ENCODE peak calls at places on chromosomes 4 and X, in ten cellular contexts. One of them, this sample, is unnamed. For H3K9me3, the result is how much of the 10 kb centered on the place peaks cover.

GRCh38 chrX:12439396-12439795 is 301.1 kb downstream of the FRMPD4 start:
- DNase-seq in mesenchymal stem cell: no peak
- DNase-seq in right atrium auricular region: no peak
- DNase-seq in uterus: no peak
- DNase-seq in CD8-positive, alpha-beta T cell: no peak
- DNase-seq in heart right ventricle: no peak
- DNase-seq in DND-41: no peak
- DNase-seq in tibial artery: no peak
- DNase-seq in right lobe of liver: no peak
- DNase-seq in A549: no peak
- DNase-seq in this sample: no peak

GRCh38 chr4:24664956-24665355 is 80.6 kb upstream of the DHX15 start:
- DNase-seq in mesenchymal stem cell: no peak
- DNase-seq in right atrium auricular region: no peak
- DNase-seq in uterus: no peak
- DNase-seq in CD8-positive, alpha-beta T cell: no peak
- DNase-seq in heart right ventricle: no peak
- DNase-seq in DND-41: no peak
- DNase-seq in tibial artery: no peak
- DNase-seq in right lobe of liver: no peak
- DNase-seq in A549: no peak
- DNase-seq in this sample: no peak

GRCh38 chr4:8022767-8023695 is 83.4 kb upstream of the AFAP1 start:
- DNase-seq in mesenchymal stem cell: no peak
- DNase-seq in right atrium auricular region: no peak
- DNase-seq in uterus: no peak
- DNase-seq in CD8-positive, alpha-beta T cell: no peak
- DNase-seq in heart right ventricle: no peak
- DNase-seq in DND-41: no peak
- DNase-seq in tibial artery: no peak
- DNase-seq in right lobe of liver: no peak
- DNase-seq in A549: no peak
- DNase-seq in this sample: no peak

GRCh38 chr4:138030375-138030774 is 211.8 kb downstream of the SLC7A11 start:
- DNase-seq in mesenchymal stem cell: no peak
- DNase-seq in right atrium auricular region: no peak
- DNase-seq in uterus: no peak
- DNase-seq in CD8-positive, alpha-beta T cell: no peak
- DNase-seq in heart right ventricle: no peak
- DNase-seq in DND-41: no peak
- DNase-seq in tibial artery: no peak
- DNase-seq in right lobe of liver: no peak
- DNase-seq in A549: no peak
- DNase-seq in this sample: no peak

GRCh38 chr4:67934628-67935027 is 28.7 kb downstream of the TMPRSS11A start:
- DNase-seq in mesenchymal stem cell: no peak
- DNase-seq in right atrium auricular region: no peak
- DNase-seq in uterus: no peak
- DNase-seq in CD8-positive, alpha-beta T cell: no peak
- DNase-seq in heart right ventricle: no peak
- DNase-seq in DND-41: peak
- DNase-seq in tibial artery: no peak
- DNase-seq in right lobe of liver: no peak
- DNase-seq in A549: no peak
- DNase-seq in this sample: no peak

GRCh38 chrX:148933881-148934280 is 433.5 kb downstream of the AFF2 start:
- DNase-seq in mesenchymal stem cell: no peak
- DNase-seq in right atrium auricular region: no peak
- DNase-seq in uterus: no peak
- DNase-seq in CD8-positive, alpha-beta T cell: no peak
- DNase-seq in heart right ventricle: no peak
- DNase-seq in DND-41: no peak
- DNase-seq in tibial artery: no peak
- DNase-seq in right lobe of liver: no peak
- DNase-seq in A549: no peak
- DNase-seq in this sample: no peak

GRCh38 chr4:97330915-97331314 is 812.4 kb downstream of the STPG2 start:
- DNase-seq in mesenchymal stem cell: no peak
- DNase-seq in right atrium auricular region: no peak
- DNase-seq in uterus: no peak
- DNase-seq in CD8-positive, alpha-beta T cell: no peak
- DNase-seq in heart right ventricle: no peak
- DNase-seq in DND-41: no peak
- DNase-seq in tibial artery: no peak
- DNase-seq in right lobe of liver: no peak
- DNase-seq in A549: no peak
- DNase-seq in this sample: no peak

GRCh38 chrX:15977644-15978043 is 123.0 kb upstream of the AP1S2 start:
- DNase-seq in mesenchymal stem cell: no peak
- DNase-seq in right atrium auricular region: no peak
- DNase-seq in uterus: no peak
- DNase-seq in CD8-positive, alpha-beta T cell: no peak
- DNase-seq in heart right ventricle: no peak
- DNase-seq in DND-41: no peak
- DNase-seq in tibial artery: no peak
- DNase-seq in right lobe of liver: no peak
- DNase-seq in A549: no peak
- DNase-seq in this sample: no peak

GRCh38 chr4:106806158-106806797 is 229.8 kb downstream of the DKK2 start:
- DNase-seq in mesenchymal stem cell: peak
- DNase-seq in right atrium auricular region: no peak
- DNase-seq in uterus: no peak
- DNase-seq in CD8-positive, alpha-beta T cell: no peak
- DNase-seq in heart right ventricle: no peak
- DNase-seq in DND-41: no peak
- DNase-seq in tibial artery: no peak
- DNase-seq in right lobe of liver: no peak
- DNase-seq in A549: no peak
- DNase-seq in this sample: no peak

GRCh38 chr4:128341634-128342033 is 54.0 kb upstream of the PGRMC2 start:
- DNase-seq in mesenchymal stem cell: no peak
- DNase-seq in right atrium auricular region: no peak
- DNase-seq in uterus: no peak
- DNase-seq in CD8-positive, alpha-beta T cell: no peak
- DNase-seq in heart right ventricle: no peak
- DNase-seq in DND-41: no peak
- DNase-seq in tibial artery: no peak
- DNase-seq in right lobe of liver: no peak
- DNase-seq in A549: no peak
- DNase-seq in this sample: no peak

GRCh38 chr4:170666909-170667308 is 577.2 kb upstream of the AADAT start:
- DNase-seq in mesenchymal stem cell: no peak
- DNase-seq in right atrium auricular region: no peak
- DNase-seq in uterus: no peak
- DNase-seq in CD8-positive, alpha-beta T cell: no peak
- DNase-seq in heart right ventricle: no peak
- DNase-seq in DND-41: no peak
- DNase-seq in tibial artery: no peak
- DNase-seq in right lobe of liver: no peak
- DNase-seq in A549: no peak
- DNase-seq in this sample: no peak

GRCh38 chr4:150004481-150004880 is 73.8 kb upstream of the DCLK2 start:
- DNase-seq in mesenchymal stem cell: peak
- DNase-seq in right atrium auricular region: no peak
- DNase-seq in uterus: no peak
- DNase-seq in CD8-positive, alpha-beta T cell: no peak
- DNase-seq in heart right ventricle: no peak
- DNase-seq in DND-41: no peak
- DNase-seq in tibial artery: no peak
- DNase-seq in right lobe of liver: no peak
- DNase-seq in A549: peak
- DNase-seq in this sample: no peak

GRCh38 chrX:9864011-9864410 is 77.8 kb downstream of the SHROOM2 start:
- DNase-seq in mesenchymal stem cell: no peak
- DNase-seq in right atrium auricular region: no peak
- DNase-seq in uterus: no peak
- DNase-seq in CD8-positive, alpha-beta T cell: no peak
- DNase-seq in heart right ventricle: no peak
- DNase-seq in DND-41: no peak
- DNase-seq in tibial artery: no peak
- DNase-seq in right lobe of liver: no peak
- DNase-seq in A549: no peak
- DNase-seq in this sample: no peak

GRCh38 chrX:9443327-9443726 is 21.5 kb upstream of the TBL1X start:
- DNase-seq in mesenchymal stem cell: no peak
- DNase-seq in right atrium auricular region: no peak
- DNase-seq in uterus: no peak
- DNase-seq in CD8-positive, alpha-beta T cell: no peak
- DNase-seq in heart right ventricle: no peak
- DNase-seq in DND-41: no peak
- DNase-seq in tibial artery: no peak
- DNase-seq in right lobe of liver: no peak
- DNase-seq in A549: no peak
- DNase-seq in this sample: no peak

GRCh38 chr4:184748251-184748652 is 14.4 kb upstream of the CENPU start:
- DNase-seq in mesenchymal stem cell: no peak
- DNase-seq in right atrium auricular region: no peak
- DNase-seq in uterus: no peak
- DNase-seq in CD8-positive, alpha-beta T cell: no peak
- DNase-seq in heart right ventricle: peak
- DNase-seq in DND-41: no peak
- DNase-seq in tibial artery: no peak
- DNase-seq in right lobe of liver: no peak
- DNase-seq in A549: no peak
- DNase-seq in this sample: no peak

GRCh38 chr4:3176625-3177229 is 72.2 kb upstream of the MSANTD1 start:
- DNase-seq in mesenchymal stem cell: no peak
- DNase-seq in right atrium auricular region: no peak
- DNase-seq in uterus: no peak
- DNase-seq in CD8-positive, alpha-beta T cell: no peak
- DNase-seq in heart right ventricle: no peak
- DNase-seq in DND-41: no peak
- DNase-seq in tibial artery: no peak
- DNase-seq in right lobe of liver: no peak
- DNase-seq in A549: no peak
- DNase-seq in this sample: no peak

GRCh38 chr4:87918314-87919058 is 57.0 kb upstream of the SPP1 start:
- DNase-seq in mesenchymal stem cell: no peak
- DNase-seq in right atrium auricular region: no peak
- DNase-seq in uterus: no peak
- DNase-seq in CD8-positive, alpha-beta T cell: no peak
- DNase-seq in heart right ventricle: no peak
- DNase-seq in DND-41: no peak
- DNase-seq in tibial artery: no peak
- DNase-seq in right lobe of liver: no peak
- DNase-seq in A549: no peak
- DNase-seq in this sample: no peak
- H3K4me3 ChIP-seq in mesenchymal stem cell: no peak
- H3K4me3 ChIP-seq in right atrium auricular region: no peak
- H3K4me3 ChIP-seq in uterus: no peak
- H3K4me3 ChIP-seq in CD8-positive, alpha-beta T cell: no peak
- H3K4me3 ChIP-seq in heart right ventricle: no peak
- H3K4me3 ChIP-seq in DND-41: no peak
- H3K4me3 ChIP-seq in tibial artery: no peak
- H3K4me3 ChIP-seq in right lobe of liver: no peak
- H3K4me3 ChIP-seq in A549: no peak
- H3K4me3 ChIP-seq in this sample: no peak

DNA sequence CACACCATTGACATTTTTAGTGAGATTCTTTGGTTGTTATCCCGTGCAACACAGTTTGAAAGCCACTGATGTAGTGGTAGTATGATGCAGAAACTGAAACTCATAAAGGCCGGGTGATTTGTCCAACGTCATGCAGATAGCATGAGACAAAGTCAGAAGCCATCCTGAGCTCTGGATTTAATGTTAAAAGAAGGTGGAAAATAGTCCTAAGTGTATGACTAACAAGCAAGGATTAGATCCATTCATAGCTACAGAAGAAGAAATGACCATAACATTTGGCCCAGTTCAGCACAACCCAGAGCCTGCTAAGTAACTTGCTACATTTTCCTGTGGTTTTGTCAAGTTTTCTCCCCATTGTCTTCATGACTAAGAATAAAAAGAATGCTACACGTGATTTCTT is 142.4 kb downstream of the AMELX start:
- DNase-seq in mesenchymal stem cell: peak
- DNase-seq in right atrium auricular region: no peak
- DNase-seq in uterus: no peak
- DNase-seq in CD8-positive, alpha-beta T cell: no peak
- DNase-seq in heart right ventricle: no peak
- DNase-seq in DND-41: no peak
- DNase-seq in tibial artery: no peak
- DNase-seq in right lobe of liver: no peak
- DNase-seq in A549: no peak
- DNase-seq in this sample: no peak
- H3K27ac ChIP-seq in mesenchymal stem cell: no peak
- H3K27ac ChIP-seq in right atrium auricular region: no peak
- H3K27ac ChIP-seq in uterus: peak
- H3K27ac ChIP-seq in CD8-positive, alpha-beta T cell: no peak
- H3K27ac ChIP-seq in heart right ventricle: no peak
- H3K27ac ChIP-seq in DND-41: no peak
- H3K27ac ChIP-seq in tibial artery: no peak
- H3K27ac ChIP-seq in right lobe of liver: no peak
- H3K27ac ChIP-seq in A549: no peak
- H3K27ac ChIP-seq in this sample: no peak

DNA sequence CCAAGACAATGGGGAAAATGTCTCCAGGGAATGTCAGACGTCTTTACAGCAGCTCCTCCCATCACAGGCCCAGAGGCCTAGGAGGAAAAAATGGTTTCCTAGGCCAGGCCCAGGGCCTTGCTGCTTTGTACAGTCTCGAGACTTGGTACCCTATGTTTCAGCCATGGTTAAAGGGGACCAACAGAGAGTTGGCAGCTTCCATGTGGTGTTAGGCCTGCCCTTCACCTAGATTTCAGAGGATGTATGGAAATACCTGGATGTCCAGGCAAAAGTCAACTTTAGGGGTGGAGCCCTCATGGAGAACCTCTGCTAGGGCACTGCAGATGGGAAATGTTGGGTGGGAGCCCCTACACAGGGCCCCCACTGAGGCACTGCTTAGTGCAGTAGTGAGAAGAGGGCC is 38.5 kb downstream of the ABCG2 start:
- DNase-seq in mesenchymal stem cell: no peak
- DNase-seq in right atrium auricular region: no peak
- DNase-seq in uterus: no peak
- DNase-seq in CD8-positive, alpha-beta T cell: no peak
- DNase-seq in heart right ventricle: no peak
- DNase-seq in DND-41: peak
- DNase-seq in tibial artery: no peak
- DNase-seq in right lobe of liver: no peak
- DNase-seq in A549: peak
- DNase-seq in this sample: no peak
- H3K9me3 ChIP-seq in mesenchymal stem cell: under half
- H3K9me3 ChIP-seq in right atrium auricular region: under half
- H3K9me3 ChIP-seq in uterus: under half
- H3K9me3 ChIP-seq in CD8-positive, alpha-beta T cell: under half
- H3K9me3 ChIP-seq in heart right ventricle: under half
- H3K9me3 ChIP-seq in DND-41: under half
- H3K9me3 ChIP-seq in tibial artery: under half
- H3K9me3 ChIP-seq in right lobe of liver: under half
- H3K9me3 ChIP-seq in A549: under half
- H3K9me3 ChIP-seq in this sample: under half

DNA sequence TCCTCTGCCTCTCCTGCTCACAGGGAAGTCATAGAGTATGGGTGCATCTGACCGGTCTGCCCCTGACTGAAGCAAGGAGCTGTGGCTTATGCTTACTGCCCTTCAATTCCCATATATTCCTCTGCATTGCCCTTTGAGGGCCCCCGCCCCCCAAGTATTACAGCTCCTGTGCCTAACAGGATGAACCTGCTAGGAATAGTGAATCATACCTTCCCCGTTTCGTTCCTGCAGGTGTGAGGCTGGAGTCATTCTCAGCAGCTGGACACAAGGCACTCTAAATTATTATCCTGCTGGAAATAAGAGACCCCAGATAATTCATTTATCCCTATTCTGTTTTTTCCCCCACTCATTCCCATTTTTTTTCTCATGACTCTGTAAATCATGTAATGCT is 2.4 kb downstream of the KIT start:
- DNase-seq in mesenchymal stem cell: no peak
- DNase-seq in right atrium auricular region: no peak
- DNase-seq in uterus: no peak
- DNase-seq in CD8-positive, alpha-beta T cell: no peak
- DNase-seq in heart right ventricle: no peak
- DNase-seq in DND-41: no peak
- DNase-seq in tibial artery: no peak
- DNase-seq in right lobe of liver: no peak
- DNase-seq in A549: no peak
- DNase-seq in this sample: no peak
- H3K4me3 ChIP-seq in mesenchymal stem cell: peak
- H3K4me3 ChIP-seq in right atrium auricular region: no peak
- H3K4me3 ChIP-seq in uterus: no peak
- H3K4me3 ChIP-seq in CD8-positive, alpha-beta T cell: no peak
- H3K4me3 ChIP-seq in heart right ventricle: peak
- H3K4me3 ChIP-seq in DND-41: no peak
- H3K4me3 ChIP-seq in tibial artery: peak
- H3K4me3 ChIP-seq in right lobe of liver: no peak
- H3K4me3 ChIP-seq in A549: no peak
- H3K4me3 ChIP-seq in this sample: no peak